ENCODE peak calls at places on chromosomes 11 and 22, in ten cellular contexts. J is EH; B is central memory CD4-positive, alpha-beta T cell; S is iris pigment epithelial cell; M is AG08395; X is A549; T is kidney glomerular epithelial cell; R is posterior cingulate gyrus; F is H1; D is Calu3. V is an unnamed sample.

GRCh38 chr22:50712341-50713007 is 25.5 kb upstream of the ACR start:
- DNase-seq in R (no peak), S (no peak), D (no peak), X (no peak), F (no peak), T (no peak), J (no peak), B (no peak), M (no peak), V (no peak)

GRCh38 chr22:38317995-38318715 is 922 bp upstream of the CSNK1E start:
- DNase-seq in J (peak), R (no peak), D (peak), B (no peak), F (no peak), S (peak), X (peak), T (peak), M (peak), V (no peak)

GRCh38 chr11:116415095-116415494 is 357.7 kb downstream of the BUD13 start:
- DNase-seq in D (no peak), S (no peak), T (no peak), B (no peak), X (no peak), M (no peak), J (no peak), R (no peak), F (no peak), V (peak)

GRCh38 chr22:47053865-47054185 is 291.4 kb downstream of the TBC1D22A start:
- DNase-seq in D (no peak), T (no peak), S (peak), R (no peak), J (peak), X (no peak), B (no peak), F (no peak), M (peak), V (no peak)

GRCh38 chr11:123183391-123184099 is 11.5 kb downstream of the CLMP start:
- DNase-seq in R (no peak), J (peak), S (peak), M (no peak), D (no peak), F (no peak), T (peak), B (no peak), X (no peak), V (no peak)

GRCh38 chr11:115965754-115966504 is 461.7 kb upstream of the CADM1 start:
- DNase-seq in D (no peak), F (no peak), J (no peak), R (no peak), X (no peak), M (no peak), S (peak), B (no peak), T (no peak), V (no peak)

GRCh38 chr22:43116932-43117331 is 6.4 kb downstream of the BIK start:
- DNase-seq in M (no peak), T (no peak), S (no peak), J (no peak), R (no peak), F (no peak), B (no peak), X (no peak), D (no peak), V (no peak)

GRCh38 chr11:6170226-6170625 is at the start of gene OR52B2:
- DNase-seq in X (no peak), T (no peak), R (no peak), S (no peak), J (no peak), M (no peak), D (no peak), F (no peak), B (no peak), V (no peak)

GRCh38 chr22:32127904-32128303 is 31.2 kb downstream of the C22orf42 start:
- DNase-seq in X (no peak), T (no peak), M (no peak), S (no peak), D (no peak), B (no peak), F (peak), J (no peak), R (no peak), V (no peak)

GRCh38 chr22:50086526-50086925 is 1.3 kb upstream of the MLC1 start:
- DNase-seq in M (peak), S (peak), R (no peak), J (peak), D (no peak), F (no peak), T (no peak), B (no peak), X (no peak), V (no peak)

GRCh38 chr11:119482561-119483001 is 59.6 kb upstream of the THY1 start:
- DNase-seq in M (no peak), T (no peak), R (no peak), F (peak), J (no peak), B (no peak), S (no peak), D (no peak), X (no peak), V (no peak)

GRCh38 chr22:45842141-45842831 is 134.7 kb downstream of the WNT7B start:
- DNase-seq in J (peak), T (peak), D (no peak), F (no peak), B (no peak), S (peak), R (no peak), X (no peak), M (no peak), V (no peak)

GRCh38 chr11:67606150-67606476 is 623 bp upstream of the NDUFV1 start:
- DNase-seq in X (no peak), M (peak), R (no peak), D (no peak), J (peak), F (no peak), B (no peak), T (peak), S (no peak), V (no peak)

GRCh38 chr11:78662811-78663210 is 88.1 kb upstream of the NARS2 start:
- DNase-seq in R (no peak), D (no peak), X (no peak), B (no peak), S (no peak), T (no peak), M (no peak), F (no peak), J (no peak), V (no peak)

GRCh38 chr11:1326435-1327063 is 17.1 kb upstream of the TOLLIP start:
- DNase-seq in D (no peak), X (no peak), R (no peak), M (no peak), S (peak), B (no peak), T (no peak), F (no peak), J (peak), V (no peak)

GRCh38 chr22:40605676-40606250 is 30.8 kb downstream of the MRTFA start:
- DNase-seq in D (no peak), F (no peak), M (peak), J (peak), B (no peak), X (no peak), R (no peak), T (no peak), S (peak), V (no peak)

GRCh38 chr11:32809313-32809712 is 14.9 kb upstream of the CCDC73 start:
- DNase-seq in R (peak), J (peak), T (peak), X (peak), D (peak), B (no peak), S (peak), M (peak), F (peak), V (peak)

GRCh38 chr22:22168190-22168940 is 76.2 kb upstream of the VPREB1 start:
- DNase-seq in D (peak), R (no peak), T (no peak), B (peak), X (peak), M (no peak), S (peak), J (peak), F (no peak), V (no peak)